ENCODE peak calls at places on chromosomes 1 and 21, in eight cellular contexts. One of them, this sample, is unnamed.

GRCh38 chr1:229436178-229436577 is 2.3 kb upstream of the ACTA1 start:
- DNase-seq in cardiac fibroblast: no peak
- DNase-seq in progenitor cell of endocrine pancreas: no peak
- DNase-seq in fibroblast of the aortic adventitia: no peak
- DNase-seq in epithelial cell of esophagus: no peak
- DNase-seq in cardiac muscle cell: no peak
- DNase-seq in tibial artery: no peak
- DNase-seq in Caco-2: no peak
- DNase-seq in this sample: no peak

GRCh38 chr21:25872271-25872670 is 137.5 kb downstream of the GABPA start:
- DNase-seq in progenitor cell of endocrine pancreas: no peak
- DNase-seq in cardiac fibroblast: no peak
- DNase-seq in cardiac muscle cell: no peak
- DNase-seq in epithelial cell of esophagus: no peak
- DNase-seq in tibial artery: no peak
- DNase-seq in Caco-2: no peak
- DNase-seq in fibroblast of the aortic adventitia: no peak
- DNase-seq in this sample: no peak

GRCh38 chr21:37866027-37866426 is 50.2 kb downstream of the KCNJ6 start:
- DNase-seq in fibroblast of the aortic adventitia: no peak
- DNase-seq in progenitor cell of endocrine pancreas: no peak
- DNase-seq in cardiac muscle cell: no peak
- DNase-seq in tibial artery: no peak
- DNase-seq in Caco-2: no peak
- DNase-seq in cardiac fibroblast: no peak
- DNase-seq in epithelial cell of esophagus: peak; percentile 74
- DNase-seq in this sample: no peak

GRCh38 chr1:203537806-203538464 is 44.0 kb downstream of the OPTC start:
- DNase-seq in cardiac muscle cell: peak; percentile 88
- DNase-seq in fibroblast of the aortic adventitia: peak; percentile 87
- DNase-seq in cardiac fibroblast: peak; percentile 83
- DNase-seq in Caco-2: peak; percentile 88
- DNase-seq in tibial artery: no peak
- DNase-seq in progenitor cell of endocrine pancreas: peak; percentile 17
- DNase-seq in epithelial cell of esophagus: no peak
- DNase-seq in this sample: peak; percentile 41

GRCh38 chr1:24769656-24770651 is 24.7 kb downstream of the CLIC4 start:
- DNase-seq in cardiac muscle cell: peak; percentile 96
- DNase-seq in epithelial cell of esophagus: peak; percentile 86
- DNase-seq in cardiac fibroblast: peak; percentile 95
- DNase-seq in tibial artery: no peak
- DNase-seq in Caco-2: no peak
- DNase-seq in fibroblast of the aortic adventitia: peak; percentile 95
- DNase-seq in progenitor cell of endocrine pancreas: no peak
- DNase-seq in this sample: peak; percentile 97

GRCh38 chr1:35876988-35877387 is 6.0 kb upstream of the AGO1 start:
- DNase-seq in cardiac fibroblast: peak; percentile 37
- DNase-seq in Caco-2: no peak
- DNase-seq in cardiac muscle cell: peak; percentile 48
- DNase-seq in fibroblast of the aortic adventitia: peak; percentile 38
- DNase-seq in progenitor cell of endocrine pancreas: peak; percentile 30
- DNase-seq in tibial artery: no peak
- DNase-seq in epithelial cell of esophagus: peak; percentile 44
- DNase-seq in this sample: peak; percentile 21

GRCh38 chr1:209657140-209657879 is 5.1 kb upstream of the LAMB3 start:
- DNase-seq in progenitor cell of endocrine pancreas: no peak
- DNase-seq in epithelial cell of esophagus: peak; percentile 97
- DNase-seq in tibial artery: no peak
- DNase-seq in cardiac muscle cell: no peak
- DNase-seq in fibroblast of the aortic adventitia: no peak
- DNase-seq in cardiac fibroblast: no peak
- DNase-seq in Caco-2: no peak
- DNase-seq in this sample: no peak

GRCh38 chr1:150065184-150065871 is 2.2 kb upstream of the VPS45 start:
- DNase-seq in progenitor cell of endocrine pancreas: no peak
- DNase-seq in cardiac fibroblast: peak; percentile 63
- DNase-seq in Caco-2: no peak
- DNase-seq in fibroblast of the aortic adventitia: peak; percentile 73
- DNase-seq in cardiac muscle cell: peak; percentile 60
- DNase-seq in epithelial cell of esophagus: peak; percentile 55
- DNase-seq in tibial artery: no peak
- DNase-seq in this sample: peak; percentile 48

GRCh38 chr21:45353200-45353599 is 51.8 kb upstream of the COL18A1 start:
- DNase-seq in cardiac fibroblast: no peak
- DNase-seq in fibroblast of the aortic adventitia: no peak
- DNase-seq in cardiac muscle cell: no peak
- DNase-seq in progenitor cell of endocrine pancreas: no peak
- DNase-seq in tibial artery: no peak
- DNase-seq in epithelial cell of esophagus: no peak
- DNase-seq in Caco-2: no peak
- DNase-seq in this sample: peak; percentile 56

GRCh38 chr1:225746361-225747179 is 31.1 kb upstream of the SRP9 start:
- DNase-seq in Caco-2: peak; percentile 59
- DNase-seq in cardiac fibroblast: peak; percentile 92
- DNase-seq in fibroblast of the aortic adventitia: peak; percentile 94
- DNase-seq in epithelial cell of esophagus: peak; percentile 93
- DNase-seq in progenitor cell of endocrine pancreas: peak; percentile 12
- DNase-seq in cardiac muscle cell: peak; percentile 92
- DNase-seq in tibial artery: peak; percentile 58
- DNase-seq in this sample: peak; percentile 93

GRCh38 chr1:158028956-158029355 is 35.5 kb downstream of the KIRREL1 start:
- DNase-seq in Caco-2: no peak
- DNase-seq in cardiac fibroblast: peak; percentile 55
- DNase-seq in tibial artery: no peak
- DNase-seq in epithelial cell of esophagus: peak; percentile 88
- DNase-seq in progenitor cell of endocrine pancreas: no peak
- DNase-seq in fibroblast of the aortic adventitia: peak; percentile 88
- DNase-seq in cardiac muscle cell: peak; percentile 50
- DNase-seq in this sample: no peak

GRCh38 chr1:3349161-3349967 is 105.1 kb upstream of the ARHGEF16 start:
- DNase-seq in fibroblast of the aortic adventitia: peak; percentile 17
- DNase-seq in tibial artery: no peak
- DNase-seq in cardiac muscle cell: peak; percentile 42
- DNase-seq in progenitor cell of endocrine pancreas: no peak
- DNase-seq in Caco-2: peak; percentile 55
- DNase-seq in cardiac fibroblast: peak; percentile 43
- DNase-seq in epithelial cell of esophagus: no peak
- DNase-seq in this sample: no peak

GRCh38 chr1:114436799-114437198 is 74.2 kb downstream of the TRIM33 start:
- DNase-seq in tibial artery: no peak
- DNase-seq in cardiac muscle cell: no peak
- DNase-seq in fibroblast of the aortic adventitia: no peak
- DNase-seq in Caco-2: no peak
- DNase-seq in progenitor cell of endocrine pancreas: no peak
- DNase-seq in cardiac fibroblast: no peak
- DNase-seq in epithelial cell of esophagus: no peak
- DNase-seq in this sample: no peak

GRCh38 chr1:225655509-225656258 is 2.8 kb upstream of the ENAH start:
- DNase-seq in cardiac fibroblast: peak; percentile 97
- DNase-seq in epithelial cell of esophagus: peak; percentile 97
- DNase-seq in Caco-2: no peak
- DNase-seq in tibial artery: peak; percentile 62
- DNase-seq in cardiac muscle cell: peak; percentile 97
- DNase-seq in progenitor cell of endocrine pancreas: no peak
- DNase-seq in fibroblast of the aortic adventitia: peak; percentile 98
- DNase-seq in this sample: peak; percentile 98

GRCh38 chr1:247371801-247372259 is 40.2 kb upstream of the ZNF496 start:
- DNase-seq in epithelial cell of esophagus: no peak
- DNase-seq in cardiac muscle cell: no peak
- DNase-seq in progenitor cell of endocrine pancreas: no peak
- DNase-seq in Caco-2: no peak
- DNase-seq in tibial artery: no peak
- DNase-seq in fibroblast of the aortic adventitia: no peak
- DNase-seq in cardiac fibroblast: no peak
- DNase-seq in this sample: no peak

DNA sequence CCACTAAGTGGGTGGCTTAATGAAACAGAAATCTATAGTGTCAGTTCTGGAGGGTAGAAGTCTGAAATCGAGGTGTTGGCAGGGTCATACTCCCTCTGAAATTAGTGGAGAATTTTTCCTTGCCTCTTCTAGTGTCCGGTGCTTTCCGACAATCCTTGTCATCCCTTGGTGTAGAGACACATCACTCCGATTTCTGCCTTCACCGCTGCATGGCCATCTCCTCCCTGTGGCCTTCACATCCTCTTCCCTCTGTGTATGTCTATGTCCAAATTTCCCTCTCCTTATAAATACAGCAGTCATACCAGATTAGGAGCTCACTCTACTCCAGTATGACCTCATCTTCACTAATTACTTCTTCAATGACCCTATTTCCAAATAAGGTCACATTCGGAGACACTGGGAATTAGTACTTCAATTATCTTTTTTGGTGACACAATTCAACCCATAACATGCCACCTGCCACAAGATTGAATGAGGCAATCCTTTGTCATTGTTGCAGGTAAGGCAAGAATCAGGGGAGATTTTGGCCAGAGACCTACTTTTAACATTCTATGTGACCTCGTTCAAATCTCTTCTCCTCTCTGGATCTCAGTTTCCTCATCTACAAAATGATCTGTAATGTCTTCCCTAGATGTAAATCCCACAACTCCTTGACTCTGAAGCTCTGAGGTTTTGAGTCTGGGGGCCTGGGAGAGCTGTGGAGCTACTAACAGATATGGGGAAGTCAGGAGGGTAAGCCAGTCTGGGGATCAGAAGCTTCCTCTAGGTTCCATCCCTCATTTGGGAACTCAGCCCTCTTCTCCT is 16.1 kb downstream of the NAV1 start:
- DNase-seq in epithelial cell of esophagus: no peak
- DNase-seq in cardiac muscle cell: no peak
- DNase-seq in tibial artery: no peak
- DNase-seq in Caco-2: no peak
- DNase-seq in cardiac fibroblast: no peak
- DNase-seq in fibroblast of the aortic adventitia: no peak
- DNase-seq in progenitor cell of endocrine pancreas: no peak
- DNase-seq in this sample: no peak
- TF ChIP-seq CTCF in epithelial cell of esophagus: no peak
- TF ChIP-seq CTCF in cardiac muscle cell: no peak
- TF ChIP-seq CTCF in tibial artery: no peak
- TF ChIP-seq CTCF in Caco-2: no peak
- TF ChIP-seq CTCF in cardiac fibroblast: no peak
- TF ChIP-seq CTCF in fibroblast of the aortic adventitia: no peak
- TF ChIP-seq CTCF in progenitor cell of endocrine pancreas: no peak
- TF ChIP-seq CTCF in this sample: no peak

DNA sequence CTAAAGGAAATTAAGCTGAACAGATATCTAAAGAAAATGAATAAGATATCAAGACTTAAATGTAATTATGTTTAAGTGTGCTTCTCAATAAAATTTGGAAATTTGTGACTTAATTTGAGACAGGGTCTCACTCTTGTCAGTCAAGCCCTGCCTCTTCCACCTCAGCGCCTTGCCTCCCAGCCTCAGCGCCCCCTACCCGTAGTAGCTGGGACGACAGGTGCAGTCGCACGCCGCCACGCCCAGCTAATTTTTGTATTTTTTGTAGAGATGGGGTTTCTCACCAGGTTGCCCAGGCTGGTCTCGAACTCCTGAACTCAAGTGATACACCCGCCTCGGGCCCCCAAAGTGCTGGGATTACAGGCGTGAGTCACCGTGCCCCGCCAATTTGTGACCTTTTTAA is 117.0 kb downstream of the CLEC20A start:
- DNase-seq in cardiac muscle cell: no peak
- DNase-seq in tibial artery: no peak
- DNase-seq in cardiac fibroblast: no peak
- DNase-seq in Caco-2: no peak
- DNase-seq in fibroblast of the aortic adventitia: no peak
- DNase-seq in progenitor cell of endocrine pancreas: no peak
- DNase-seq in epithelial cell of esophagus: no peak
- DNase-seq in this sample: no peak
- TF ChIP-seq CTCF in cardiac muscle cell: peak; percentile 37
- TF ChIP-seq CTCF in tibial artery: no peak
- TF ChIP-seq CTCF in cardiac fibroblast: peak; percentile 28
- TF ChIP-seq CTCF in Caco-2: peak; percentile 43
- TF ChIP-seq CTCF in fibroblast of the aortic adventitia: peak; percentile 34
- TF ChIP-seq CTCF in progenitor cell of endocrine pancreas: peak; percentile 43
- TF ChIP-seq CTCF in epithelial cell of esophagus: peak; percentile 40
- TF ChIP-seq CTCF in this sample: peak; percentile 29

GRCh38 chr21:42833439-42833815 is 45.9 kb downstream of the WDR4 start:
- DNase-seq in epithelial cell of esophagus: peak; percentile 50
- DNase-seq in cardiac fibroblast: peak; percentile 12
- DNase-seq in fibroblast of the aortic adventitia: no peak
- DNase-seq in Caco-2: peak; percentile 77
- DNase-seq in tibial artery: no peak
- DNase-seq in progenitor cell of endocrine pancreas: no peak
- DNase-seq in cardiac muscle cell: no peak
- DNase-seq in this sample: peak; percentile 19
- TF ChIP-seq CTCF in epithelial cell of esophagus: peak; percentile 40
- TF ChIP-seq CTCF in cardiac fibroblast: no peak
- TF ChIP-seq CTCF in fibroblast of the aortic adventitia: peak; percentile 8
- TF ChIP-seq CTCF in Caco-2: peak; percentile 60
- TF ChIP-seq CTCF in tibial artery: no peak
- TF ChIP-seq CTCF in progenitor cell of endocrine pancreas: peak; percentile 49
- TF ChIP-seq CTCF in cardiac muscle cell: no peak
- TF ChIP-seq CTCF in this sample: peak; percentile 16

GRCh38 chr1:202362212-202362611 is 13.7 kb downstream of the PPP1R12B start:
- DNase-seq in tibial artery: no peak
- DNase-seq in fibroblast of the aortic adventitia: no peak
- DNase-seq in Caco-2: no peak
- DNase-seq in progenitor cell of endocrine pancreas: no peak
- DNase-seq in cardiac fibroblast: no peak
- DNase-seq in cardiac muscle cell: no peak
- DNase-seq in epithelial cell of esophagus: no peak
- DNase-seq in this sample: no peak
- TF ChIP-seq CTCF in tibial artery: no peak
- TF ChIP-seq CTCF in fibroblast of the aortic adventitia: no peak
- TF ChIP-seq CTCF in Caco-2: no peak
- TF ChIP-seq CTCF in progenitor cell of endocrine pancreas: no peak
- TF ChIP-seq CTCF in cardiac fibroblast: no peak
- TF ChIP-seq CTCF in cardiac muscle cell: no peak
- TF ChIP-seq CTCF in epithelial cell of esophagus: no peak
- TF ChIP-seq CTCF in this sample: no peak

This sample was measured in fibroblast of mammary gland.